ENCODE peak calls at places on chromosomes 7 and 10, in nine cellular contexts. I, L, R, B, K, M, H, X and O are unnamed samples.

GRCh38 chr10:99435986-99436633 is 5.7 kb upstream of the GOT1 start:
- DNase-seq in I (peak; percentile 54), L (no peak), R (no peak), B (peak; percentile 11), K (no peak), M (peak; percentile 74), H (no peak), X (no peak), O (peak; percentile 57)

GRCh38 chr7:100897111-100897608 is 1.5 kb upstream of the ACHE start:
- DNase-seq in I (no peak), L (no peak), R (peak; percentile 18), B (peak; percentile 59), K (peak; percentile 60), M (peak; percentile 57), H (no peak), X (no peak), O (peak; percentile 21)

GRCh38 chr10:86393858-86394472 is 27.4 kb upstream of the GRID1 start:
- DNase-seq in I (no peak), L (no peak), R (no peak), B (no peak), K (no peak), M (no peak), H (no peak), X (no peak), O (no peak)

GRCh38 chr7:23333671-23334246 is 34.6 kb downstream of the MALSU1 start:
- DNase-seq in I (peak; percentile 91), L (no peak), R (no peak), B (no peak), K (peak; percentile 15), M (peak; percentile 25), H (no peak), X (peak; percentile 93), O (no peak)

GRCh38 chr10:117391436-117392205 is 16.4 kb upstream of the PDZD8 start:
- DNase-seq in I (no peak), L (no peak), R (no peak), B (no peak), K (no peak), M (no peak), H (no peak), X (peak; percentile 33), O (no peak)

GRCh38 chr10:87030912-87031635 is 11.0 kb downstream of the FAM25A start:
- DNase-seq in I (no peak), L (no peak), R (no peak), B (no peak), K (no peak), M (no peak), H (no peak), X (no peak), O (no peak)

GRCh38 chr10:45675388-45675787 is 2.8 kb upstream of the ZFAND4 start:
- DNase-seq in I (no peak), L (no peak), R (no peak), B (no peak), K (no peak), M (no peak), H (no peak), X (no peak), O (no peak)

GRCh38 chr7:109126404-109127050 is 556.9 kb downstream of the DNAJB9 start:
- DNase-seq in I (no peak), L (no peak), R (no peak), B (no peak), K (no peak), M (peak; percentile 50), H (no peak), X (no peak), O (no peak)

GRCh38 chr10:22825841-22826240 is 102.0 kb upstream of the ARMC3 start:
- DNase-seq in I (peak; percentile 36), L (no peak), R (no peak), B (no peak), K (no peak), M (peak; percentile 63), H (no peak), X (no peak), O (peak; percentile 56)